ENCODE peak calls at places on chromosome 20, in seven cellular contexts. One of them, this sample, is unnamed.

GRCh38 chr20:47311211-47311610 is 45.3 kb downstream of the ZMYND8 start:
- DNase-seq in body of pancreas: no peak
- DNase-seq in cardiac muscle cell: no peak
- DNase-seq in fibroblast of mammary gland: no peak
- DNase-seq in choroid plexus epithelial cell: no peak
- DNase-seq in nephron progenitor cell: no peak
- DNase-seq in endothelial cell: no peak
- DNase-seq in this sample: no peak

GRCh38 chr20:10761232-10761631 is 87.4 kb upstream of the JAG1 start:
- DNase-seq in endothelial cell: no peak
- DNase-seq in nephron progenitor cell: no peak
- DNase-seq in cardiac muscle cell: no peak
- DNase-seq in fibroblast of mammary gland: peak
- DNase-seq in body of pancreas: no peak
- DNase-seq in choroid plexus epithelial cell: peak
- DNase-seq in this sample: no peak

GRCh38 chr20:62728028-62728780 is 19.6 kb downstream of the NTSR1 start:
- DNase-seq in choroid plexus epithelial cell: no peak
- DNase-seq in endothelial cell: no peak
- DNase-seq in nephron progenitor cell: peak
- DNase-seq in fibroblast of mammary gland: no peak
- DNase-seq in cardiac muscle cell: no peak
- DNase-seq in body of pancreas: no peak
- DNase-seq in this sample: no peak

GRCh38 chr20:7375905-7376304 is 564.4 kb downstream of the HAO1 start:
- DNase-seq in choroid plexus epithelial cell: peak
- DNase-seq in body of pancreas: no peak
- DNase-seq in fibroblast of mammary gland: peak
- DNase-seq in endothelial cell: no peak
- DNase-seq in nephron progenitor cell: no peak
- DNase-seq in cardiac muscle cell: peak
- DNase-seq in this sample: no peak

GRCh38 chr20:63973636-63974401 is 4.1 kb upstream of the ZNF512B start:
- DNase-seq in choroid plexus epithelial cell: peak
- DNase-seq in cardiac muscle cell: peak
- DNase-seq in endothelial cell: peak
- DNase-seq in body of pancreas: peak
- DNase-seq in nephron progenitor cell: peak
- DNase-seq in fibroblast of mammary gland: peak
- DNase-seq in this sample: peak

GRCh38 chr20:35013421-35014411 is 58.0 kb downstream of the MYH7B start:
- DNase-seq in body of pancreas: peak
- DNase-seq in choroid plexus epithelial cell: peak
- DNase-seq in cardiac muscle cell: no peak
- DNase-seq in nephron progenitor cell: no peak
- DNase-seq in fibroblast of mammary gland: no peak
- DNase-seq in endothelial cell: no peak
- DNase-seq in this sample: no peak

GRCh38 chr20:33947709-33948295 is 45.9 kb upstream of the RALY start:
- DNase-seq in fibroblast of mammary gland: peak
- DNase-seq in nephron progenitor cell: peak
- DNase-seq in endothelial cell: peak
- DNase-seq in choroid plexus epithelial cell: peak
- DNase-seq in cardiac muscle cell: peak
- DNase-seq in body of pancreas: peak
- DNase-seq in this sample: peak

GRCh38 chr20:62825288-62825993 is 8.6 kb downstream of the COL9A3 start:
- DNase-seq in endothelial cell: no peak
- DNase-seq in body of pancreas: no peak
- DNase-seq in choroid plexus epithelial cell: no peak
- DNase-seq in fibroblast of mammary gland: no peak
- DNase-seq in cardiac muscle cell: no peak
- DNase-seq in nephron progenitor cell: no peak
- DNase-seq in this sample: no peak

GRCh38 chr20:47950557-47951283 is 165.4 kb upstream of the SULF2 start:
- DNase-seq in nephron progenitor cell: no peak
- DNase-seq in fibroblast of mammary gland: peak
- DNase-seq in endothelial cell: no peak
- DNase-seq in body of pancreas: no peak
- DNase-seq in cardiac muscle cell: no peak
- DNase-seq in choroid plexus epithelial cell: no peak
- DNase-seq in this sample: no peak

GRCh38 chr20:21173496-21174025 is 47.7 kb downstream of the KIZ start:
- DNase-seq in body of pancreas: no peak
- DNase-seq in choroid plexus epithelial cell: no peak
- DNase-seq in nephron progenitor cell: no peak
- DNase-seq in cardiac muscle cell: no peak
- DNase-seq in fibroblast of mammary gland: no peak
- DNase-seq in endothelial cell: no peak
- DNase-seq in this sample: no peak

GRCh38 chr20:16816192-16816591 is 68.0 kb downstream of the OTOR start:
- DNase-seq in nephron progenitor cell: no peak
- DNase-seq in endothelial cell: no peak
- DNase-seq in body of pancreas: no peak
- DNase-seq in fibroblast of mammary gland: no peak
- DNase-seq in choroid plexus epithelial cell: no peak
- DNase-seq in cardiac muscle cell: no peak
- DNase-seq in this sample: no peak

GRCh38 chr20:37943501-37944455 is 40.9 kb downstream of the VSTM2L start:
- DNase-seq in body of pancreas: no peak
- DNase-seq in nephron progenitor cell: no peak
- DNase-seq in endothelial cell: no peak
- DNase-seq in fibroblast of mammary gland: no peak
- DNase-seq in cardiac muscle cell: no peak
- DNase-seq in choroid plexus epithelial cell: no peak
- DNase-seq in this sample: no peak

GRCh38 chr20:28562510-28562898 is 2695.0 kb upstream of the DEFB115 start:
- DNase-seq in fibroblast of mammary gland: peak
- DNase-seq in nephron progenitor cell: no peak
- DNase-seq in endothelial cell: no peak
- DNase-seq in cardiac muscle cell: no peak
- DNase-seq in body of pancreas: no peak
- DNase-seq in choroid plexus epithelial cell: peak
- DNase-seq in this sample: no peak

GRCh38 chr20:18063676-18064075 is 6.0 kb upstream of the OVOL2 start:
- DNase-seq in body of pancreas: no peak
- DNase-seq in choroid plexus epithelial cell: no peak
- DNase-seq in cardiac muscle cell: no peak
- DNase-seq in endothelial cell: no peak
- DNase-seq in nephron progenitor cell: no peak
- DNase-seq in fibroblast of mammary gland: no peak
- DNase-seq in this sample: no peak

GRCh38 chr20:31869942-31870702 is at the start of the genes DUSP15 and TTLL9:
- DNase-seq in endothelial cell: peak
- DNase-seq in fibroblast of mammary gland: no peak
- DNase-seq in body of pancreas: peak
- DNase-seq in nephron progenitor cell: peak
- DNase-seq in choroid plexus epithelial cell: no peak
- DNase-seq in cardiac muscle cell: peak
- DNase-seq in this sample: peak

GRCh38 chr20:47102629-47103028 is 208.0 kb downstream of the EYA2 start:
- DNase-seq in body of pancreas: no peak
- DNase-seq in nephron progenitor cell: no peak
- DNase-seq in fibroblast of mammary gland: peak
- DNase-seq in choroid plexus epithelial cell: no peak
- DNase-seq in endothelial cell: no peak
- DNase-seq in cardiac muscle cell: no peak
- DNase-seq in this sample: peak

GRCh38 chr20:58306421-58307261 is 2.9 kb upstream of the RAB22A start:
- DNase-seq in body of pancreas: peak
- DNase-seq in endothelial cell: no peak
- DNase-seq in choroid plexus epithelial cell: peak
- DNase-seq in fibroblast of mammary gland: peak
- DNase-seq in cardiac muscle cell: no peak
- DNase-seq in nephron progenitor cell: no peak
- DNase-seq in this sample: no peak

GRCh38 chr20:31675828-31676533 is 38.3 kb downstream of the COX4I2 start:
- DNase-seq in choroid plexus epithelial cell: peak
- DNase-seq in body of pancreas: no peak
- DNase-seq in endothelial cell: peak
- DNase-seq in nephron progenitor cell: no peak
- DNase-seq in cardiac muscle cell: peak
- DNase-seq in fibroblast of mammary gland: peak
- DNase-seq in this sample: no peak

GRCh38 chr20:17650301-17650761 is 31.7 kb downstream of the RRBP1 start:
- DNase-seq in fibroblast of mammary gland: no peak
- DNase-seq in cardiac muscle cell: no peak
- DNase-seq in nephron progenitor cell: no peak
- DNase-seq in body of pancreas: peak
- DNase-seq in endothelial cell: no peak
- DNase-seq in choroid plexus epithelial cell: no peak
- DNase-seq in this sample: no peak

GRCh38 chr20:17939622-17940446 is 28.8 kb downstream of the SNX5 start:
- DNase-seq in fibroblast of mammary gland: no peak
- DNase-seq in nephron progenitor cell: no peak
- DNase-seq in choroid plexus epithelial cell: no peak
- DNase-seq in cardiac muscle cell: no peak
- DNase-seq in endothelial cell: no peak
- DNase-seq in body of pancreas: no peak
- DNase-seq in this sample: no peak

GRCh38 chr20:1995531-1996310 is 1.9 kb upstream of the PDYN start:
- DNase-seq in endothelial cell: no peak
- DNase-seq in cardiac muscle cell: no peak
- DNase-seq in choroid plexus epithelial cell: no peak
- DNase-seq in nephron progenitor cell: no peak
- DNase-seq in body of pancreas: no peak
- DNase-seq in fibroblast of mammary gland: no peak
- DNase-seq in this sample: no peak
- TF ChIP-seq CTCF in endothelial cell: no peak
- TF ChIP-seq CTCF in cardiac muscle cell: no peak
- TF ChIP-seq CTCF in choroid plexus epithelial cell: no peak
- TF ChIP-seq CTCF in nephron progenitor cell: no peak
- TF ChIP-seq CTCF in body of pancreas: no peak
- TF ChIP-seq CTCF in fibroblast of mammary gland: no peak
- TF ChIP-seq CTCF in this sample: no peak

GRCh38 chr20:60101894-60102281 is 143.7 kb downstream of the CDH26 start:
- DNase-seq in cardiac muscle cell: no peak
- DNase-seq in fibroblast of mammary gland: no peak
- DNase-seq in body of pancreas: no peak
- DNase-seq in choroid plexus epithelial cell: no peak
- DNase-seq in nephron progenitor cell: no peak
- DNase-seq in endothelial cell: no peak
- DNase-seq in this sample: no peak
- TF ChIP-seq CTCF in cardiac muscle cell: no peak
- TF ChIP-seq CTCF in fibroblast of mammary gland: no peak
- TF ChIP-seq CTCF in body of pancreas: no peak
- TF ChIP-seq CTCF in choroid plexus epithelial cell: no peak
- TF ChIP-seq CTCF in nephron progenitor cell: no peak
- TF ChIP-seq CTCF in endothelial cell: no peak
- TF ChIP-seq CTCF in this sample: no peak

DNA sequence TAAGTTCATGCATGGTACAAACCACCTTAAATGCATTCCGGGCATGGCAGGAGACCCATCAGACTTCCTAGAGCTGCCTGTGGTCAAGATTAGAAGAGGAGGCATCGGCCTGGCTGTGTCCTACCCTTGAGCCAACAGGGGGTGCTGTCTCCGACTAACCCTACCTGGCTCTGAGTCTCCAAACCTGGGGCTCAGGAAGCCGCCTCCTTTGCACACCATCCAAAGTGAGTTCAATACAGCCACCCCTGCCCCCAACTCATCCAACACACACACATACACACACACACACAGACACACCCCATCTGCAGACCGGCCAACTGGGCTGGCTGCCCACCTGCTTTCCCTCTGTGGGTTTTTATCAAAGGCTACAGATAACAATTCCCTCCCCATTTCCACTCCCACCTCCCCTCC is 77.0 kb downstream of the JPH2 start:
- DNase-seq in nephron progenitor cell: no peak
- DNase-seq in body of pancreas: no peak
- DNase-seq in endothelial cell: no peak
- DNase-seq in choroid plexus epithelial cell: peak
- DNase-seq in cardiac muscle cell: no peak
- DNase-seq in fibroblast of mammary gland: no peak
- DNase-seq in this sample: no peak
- TF ChIP-seq CTCF in nephron progenitor cell: no peak
- TF ChIP-seq CTCF in body of pancreas: no peak
- TF ChIP-seq CTCF in endothelial cell: no peak
- TF ChIP-seq CTCF in choroid plexus epithelial cell: peak
- TF ChIP-seq CTCF in cardiac muscle cell: peak
- TF ChIP-seq CTCF in fibroblast of mammary gland: peak
- TF ChIP-seq CTCF in this sample: no peak

GRCh38 chr20:25447671-25448070 is 40.2 kb downstream of the GINS1 start:
- DNase-seq in body of pancreas: no peak
- DNase-seq in choroid plexus epithelial cell: no peak
- DNase-seq in nephron progenitor cell: no peak
- DNase-seq in fibroblast of mammary gland: no peak
- DNase-seq in cardiac muscle cell: no peak
- DNase-seq in endothelial cell: no peak
- DNase-seq in this sample: no peak

GRCh38 chr20:25453035-25453810 is 45.8 kb downstream of the GINS1 start:
- DNase-seq in nephron progenitor cell: no peak
- DNase-seq in body of pancreas: no peak
- DNase-seq in choroid plexus epithelial cell: peak
- DNase-seq in cardiac muscle cell: peak
- DNase-seq in endothelial cell: no peak
- DNase-seq in fibroblast of mammary gland: peak
- DNase-seq in this sample: no peak

GRCh38 chr20:25454153-25454900 is 46.9 kb downstream of the GINS1 start:
- DNase-seq in nephron progenitor cell: no peak
- DNase-seq in body of pancreas: no peak
- DNase-seq in cardiac muscle cell: no peak
- DNase-seq in fibroblast of mammary gland: no peak
- DNase-seq in endothelial cell: no peak
- DNase-seq in choroid plexus epithelial cell: no peak
- DNase-seq in this sample: no peak

GRCh38 chr20:25457886-25458680 is 50.6 kb downstream of the GINS1 start:
- DNase-seq in endothelial cell: no peak
- DNase-seq in body of pancreas: no peak
- DNase-seq in fibroblast of mammary gland: no peak
- DNase-seq in cardiac muscle cell: no peak
- DNase-seq in choroid plexus epithelial cell: no peak
- DNase-seq in nephron progenitor cell: no peak
- DNase-seq in this sample: no peak

GRCh38 chr20:25452333-25452732 is 44.9 kb downstream of the GINS1 start:
- DNase-seq in body of pancreas: no peak
- DNase-seq in endothelial cell: no peak
- DNase-seq in cardiac muscle cell: no peak
- DNase-seq in fibroblast of mammary gland: no peak
- DNase-seq in nephron progenitor cell: no peak
- DNase-seq in choroid plexus epithelial cell: no peak
- DNase-seq in this sample: no peak
- TF ChIP-seq CTCF in body of pancreas: no peak
- TF ChIP-seq CTCF in endothelial cell: no peak
- TF ChIP-seq CTCF in cardiac muscle cell: no peak
- TF ChIP-seq CTCF in fibroblast of mammary gland: no peak
- TF ChIP-seq CTCF in nephron progenitor cell: no peak
- TF ChIP-seq CTCF in choroid plexus epithelial cell: no peak
- TF ChIP-seq CTCF in this sample: no peak

GRCh38 chr20:9323622-9324021 is 190.8 kb upstream of the LAMP5 start:
- DNase-seq in cardiac muscle cell: peak
- DNase-seq in fibroblast of mammary gland: no peak
- DNase-seq in body of pancreas: no peak
- DNase-seq in choroid plexus epithelial cell: peak
- DNase-seq in nephron progenitor cell: peak
- DNase-seq in endothelial cell: peak
- DNase-seq in this sample: peak
- TF ChIP-seq CTCF in cardiac muscle cell: peak
- TF ChIP-seq CTCF in fibroblast of mammary gland: peak
- TF ChIP-seq CTCF in body of pancreas: peak
- TF ChIP-seq CTCF in choroid plexus epithelial cell: peak
- TF ChIP-seq CTCF in nephron progenitor cell: peak
- TF ChIP-seq CTCF in endothelial cell: peak
- TF ChIP-seq CTCF in this sample: peak